ENCODE peak calls at places on chromosomes 11 and 22, in four cellular contexts. K is endothelial cell, D is AG09309, O is suprapubic skin. M is an unnamed sample.

GRCh38 chr11:16154715-16155396 is 201.5 kb downstream of the SOX6 start:
- DNase-seq in K (no peak), D (no peak), O (no peak), M (no peak)

GRCh38 chr11:110294509-110294908 is 1.9 kb downstream of the RDX start:
- DNase-seq in K (no peak), D (no peak), O (no peak), M (no peak)

GRCh38 chr11:125370561-125371389 is 125.3 kb downstream of the FEZ1 start:
- DNase-seq in K (no peak), D (no peak), O (no peak), M (no peak)

GRCh38 chr11:84819128-84819527 is 808.0 kb downstream of the DLG2 start:
- DNase-seq in K (no peak), D (no peak), O (no peak), M (no peak)

GRCh38 chr11:1998290-1998689 is 648 bp upstream of the H19 start:
- DNase-seq in K (no peak), D (no peak), O (no peak), M (no peak)

GRCh38 chr22:36274547-36274946 is 21.6 kb downstream of the APOL1 start:
- DNase-seq in K (no peak), D (no peak), O (peak; percentile 16), M (no peak)

GRCh38 chr22:19853058-19853878 is 1.4 kb downstream of the GNB1L start:
- DNase-seq in K (no peak), D (no peak), O (no peak), M (peak; percentile 64)

GRCh38 chr11:19359425-19360000 is 118.8 kb upstream of the E2F8 start:
- DNase-seq in K (no peak), D (no peak), O (no peak), M (no peak)

GRCh38 chr11:11849127-11849746 is 7.5 kb downstream of the USP47 start:
- DNase-seq in K (peak; percentile 59), D (no peak), O (no peak), M (no peak)

GRCh38 chr11:92190535-92191206 is 33.9 kb upstream of the FAT3 start:
- DNase-seq in K (no peak), D (no peak), O (no peak), M (no peak)

GRCh38 chr22:36510966-36511881 is 4.4 kb upstream of the FOXRED2 start:
- DNase-seq in K (peak; percentile 66), D (no peak), O (no peak), M (no peak)

GRCh38 chr22:50177537-50178470 is 7.3 kb downstream of the PANX2 start:
- DNase-seq in K (no peak), D (no peak), O (peak; percentile 52), M (no peak)

GRCh38 chr11:96063886-96064285 is 140.0 kb upstream of the MTMR2 start:
- DNase-seq in K (no peak), D (no peak), O (no peak), M (no peak)

GRCh38 chr22:48450188-48450825 is 1377.4 kb downstream of the BRD1 start:
- DNase-seq in K (no peak), D (no peak), O (peak; percentile 38), M (no peak)

GRCh38 chr11:82733444-82734119 is at the start of gene FAM181B:
- DNase-seq in K (peak; percentile 63), D (no peak), O (no peak), M (peak; percentile 86)

GRCh38 chr22:20208713-20209310 is 58.0 kb upstream of the CCDC188 start:
- DNase-seq in K (no peak), D (no peak), O (no peak), M (no peak)

GRCh38 chr11:12134239-12134590 is 23.8 kb downstream of the MICAL2 start:
- DNase-seq in K (no peak), D (no peak), O (no peak), M (no peak)

DNA sequence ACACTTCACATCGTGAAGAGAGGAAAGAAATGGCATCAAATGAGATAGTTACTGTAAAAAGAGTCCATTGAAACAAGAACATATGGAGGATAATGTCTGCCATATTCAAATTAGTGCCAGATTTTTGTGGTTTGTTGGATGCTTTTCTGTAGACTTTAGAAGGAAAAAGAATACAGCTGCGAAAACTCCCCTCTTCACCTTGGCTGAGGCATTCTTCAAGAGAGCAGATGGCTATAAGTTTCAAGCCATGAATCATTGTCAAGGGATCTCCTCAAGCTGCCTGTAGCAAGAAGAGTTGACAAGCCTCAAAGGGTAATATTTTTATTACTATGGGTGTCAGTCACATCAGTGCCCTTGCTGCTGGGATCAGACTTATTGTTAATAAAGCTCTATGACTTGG is 507.4 kb upstream of the RAG2 start:
- DNase-seq in K (no peak), D (no peak), O (no peak), M (no peak)
- TF ChIP-seq CTCF in K (no peak), D (no peak), O (no peak), M (no peak)

DNA sequence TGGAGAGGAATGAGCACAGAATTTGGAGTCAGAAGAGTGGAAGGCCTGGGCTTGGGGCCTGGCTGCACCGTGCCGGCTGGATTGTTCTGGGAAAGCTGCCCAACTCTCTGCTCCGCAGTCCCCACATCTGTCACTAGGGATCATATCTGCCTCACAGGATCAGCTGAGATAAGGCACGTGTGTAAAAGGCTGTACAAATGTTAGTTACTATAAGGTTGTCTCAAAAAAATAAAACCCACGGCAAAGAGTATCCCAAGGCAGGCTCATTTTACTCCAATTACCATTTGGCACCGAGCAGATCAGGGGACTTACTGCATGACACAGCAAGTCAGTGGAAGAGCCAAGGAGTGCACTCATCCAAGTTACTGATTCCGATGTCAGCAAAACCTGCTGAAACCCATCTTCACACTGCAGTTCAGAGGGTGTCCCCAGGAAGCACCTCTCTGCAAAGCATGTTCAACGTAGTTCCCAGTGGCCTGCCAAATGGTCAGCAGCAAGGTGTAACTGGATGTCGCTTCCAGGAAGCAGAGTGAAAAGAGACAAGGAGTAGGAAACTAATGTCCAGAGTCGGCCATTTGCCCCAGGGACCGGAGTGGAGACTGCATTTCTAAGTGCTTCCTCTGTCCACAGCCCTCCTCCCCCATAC is 18.1 kb upstream of the MRTFA start:
- DNase-seq in K (peak; percentile 32), D (peak; percentile 39), O (no peak), M (no peak)
- TF ChIP-seq CTCF in K (peak; percentile 25), D (peak; percentile 38), O (no peak), M (peak; percentile 41)

GRCh38 chr11:17734418-17734911 is at the start of gene KCNC1:
- DNase-seq in K (peak; percentile 44), D (no peak), O (peak; percentile 17), M (no peak)
- TF ChIP-seq CTCF in K (no peak), D (no peak), O (no peak), M (no peak)

GRCh38 chr11:8533332-8533731 is 60.7 kb downstream of the STK33 start:
- DNase-seq in K (no peak), D (no peak), O (no peak), M (no peak)
- TF ChIP-seq CTCF in K (no peak), D (no peak), O (no peak), M (no peak)

DNA sequence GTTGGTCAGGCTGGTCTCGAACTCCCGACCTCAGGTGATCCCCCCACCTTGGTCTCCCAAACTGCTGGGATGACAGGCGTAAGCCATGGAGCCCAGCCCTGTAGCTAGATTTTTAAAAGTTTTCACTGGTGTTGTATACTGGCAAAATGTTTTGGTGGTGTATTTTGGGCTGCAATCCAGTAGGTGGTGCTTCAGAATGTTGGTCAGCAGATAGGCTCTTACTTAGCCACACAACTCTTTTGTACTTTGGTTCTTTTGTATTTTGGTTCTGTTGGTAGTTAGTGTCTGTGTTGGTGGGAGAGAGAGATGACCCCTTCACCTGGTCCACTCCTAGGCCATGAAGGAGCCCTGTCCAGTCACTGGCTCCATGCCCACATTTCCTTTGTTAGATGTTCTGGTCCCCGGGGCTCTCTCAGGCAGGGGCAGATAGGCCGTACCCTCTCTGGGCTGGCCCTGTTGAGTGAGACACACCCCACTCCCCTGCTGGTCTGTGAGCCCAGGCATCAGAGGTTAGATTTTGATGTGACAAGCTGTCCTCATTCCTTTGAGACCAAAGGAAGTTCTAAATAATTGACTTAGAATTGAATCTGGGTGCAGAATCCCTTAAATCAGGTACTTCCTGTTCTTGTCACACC is 123.8 kb downstream of the DDX10 start:
- DNase-seq in K (peak; percentile 11), D (peak; percentile 18), O (no peak), M (no peak)
- TF ChIP-seq CTCF in K (peak; percentile 40), D (peak; percentile 58), O (no peak), M (peak; percentile 52)

M was measured in osteocyte.